ENCODE peak calls at places on chromosomes 13 and 19, in four cellular contexts. G, C, M and X are unnamed samples.
A peak's percentile ranks its signal among the peaks of the same experiment; 100 is the strongest.

GRCh38 chr19:2173388-2173787 is 9.7 kb downstream of the DOT1L start:
- DNase-seq in G (no peak), C (no peak), M (no peak), X (no peak)

GRCh38 chr19:35905178-35905727 is 2.8 kb downstream of the TYROBP start:
- DNase-seq in G (no peak), C (no peak), M (no peak), X (no peak)

GRCh38 chr19:1026189-1027019 is at the start of gene CNN2:
- DNase-seq in G (peak; percentile 78), C (no peak), M (peak; percentile 59), X (peak; percentile 75)

GRCh38 chr19:16328824-16329482 is 4.3 kb downstream of the KLF2 start:
- DNase-seq in G (no peak), C (no peak), M (no peak), X (no peak)

GRCh38 chr13:78121459-78122348 is 203.1 kb upstream of the EDNRB start:
- DNase-seq in G (peak; percentile 35), C (peak; percentile 69), M (no peak), X (peak; percentile 75)

GRCh38 chr13:109605846-109606245 is 180.5 kb downstream of the IRS2 start:
- DNase-seq in G (no peak), C (no peak), M (no peak), X (no peak)

GRCh38 chr13:95950103-95950502 is 103.1 kb downstream of the UGGT2 start:
- DNase-seq in G (no peak), C (no peak), M (no peak), X (no peak)

GRCh38 chr19:33767898-33768413 is 28.7 kb upstream of the KCTD15 start:
- DNase-seq in G (peak; percentile 64), C (no peak), M (no peak), X (peak; percentile 49)